ENCODE peak calls at places on chromosomes 13 and 19, in six cellular contexts. S is stimulated activated CD4-positive, alpha-beta T cell treated with anti-CD3 and anti-CD28 coated beads, Interleukin-2, amount 100 ng/mL, for 48 hours; I is HEK293T; O is activated CD8-positive, alpha-beta T cell treated with anti-CD3 and anti-CD28 coated beads, Interleukin-2, amount 10 ng/mL, durations not matched to agents 7 days and 5 days; R is RPMI8226; Q is caudate nucleus. E is an unnamed sample.

GRCh38 chr19:1848399-1849131 is at the start of gene REXO1:
- DNase-seq in S (peak), I (peak), O (peak), R (peak), Q (peak), E (peak)

GRCh38 chr13:37014609-37015008 is 14.0 kb downstream of the EXOSC8 start:
- DNase-seq in S (no peak), I (no peak), O (no peak), R (no peak), Q (no peak), E (no peak)

GRCh38 chr13:47397739-47398138 is 500.9 kb upstream of the HTR2A start:
- DNase-seq in S (no peak), I (no peak), O (no peak), R (no peak), Q (no peak), E (no peak)

GRCh38 chr13:55244991-55245644 is 1895.6 kb upstream of the PRR20A start:
- DNase-seq in S (no peak), I (peak), O (no peak), R (peak), Q (no peak), E (no peak)

GRCh38 chr13:99289674-99290337 is 17.4 kb downstream of the GPR183 start:
- DNase-seq in S (no peak), I (no peak), O (no peak), R (no peak), Q (no peak), E (no peak)

GRCh38 chr19:47111081-47111589 is 2.4 kb downstream of the ZC3H4 start:
- DNase-seq in S (no peak), I (peak), O (peak), R (peak), Q (no peak), E (peak)

GRCh38 chr19:2475018-2475701 is 767 bp upstream of the GADD45B start:
- DNase-seq in S (peak), I (peak), O (peak), R (peak), Q (no peak), E (peak)

GRCh38 chr19:12867120-12868099 is 13.8 kb downstream of the DNASE2 start:
- DNase-seq in S (peak), I (peak), O (peak), R (peak), Q (no peak), E (no peak)

GRCh38 chr13:113589961-113590339 is 5.4 kb downstream of the TFDP1 start:
- DNase-seq in S (no peak), I (no peak), O (no peak), R (no peak), Q (no peak), E (no peak)

GRCh38 chr19:21158523-21159135 is 16.8 kb downstream of the ZNF431 start:
- DNase-seq in S (no peak), I (no peak), O (no peak), R (no peak), Q (no peak), E (no peak)

GRCh38 chr13:68440874-68441273 is 1210.7 kb upstream of the PCDH9 start:
- DNase-seq in S (no peak), I (no peak), O (no peak), R (no peak), Q (no peak), E (no peak)

GRCh38 chr19:14400913-14401312 is 18.2 kb downstream of the DDX39A start:
- DNase-seq in S (no peak), I (no peak), O (no peak), R (no peak), Q (no peak), E (no peak)

GRCh38 chr19:55258476-55258827 is 365 bp downstream of the PPP6R1 start:
- DNase-seq in S (no peak), I (peak), O (peak), R (peak), Q (no peak), E (peak)

GRCh38 chr19:51637362-51637978 is 7.3 kb upstream of the SIGLEC5 start:
- DNase-seq in S (no peak), I (peak), O (no peak), R (no peak), Q (no peak), E (no peak)

GRCh38 chr13:21997726-21998125 is 326.9 kb downstream of the FGF9 start:
- DNase-seq in S (no peak), I (no peak), O (no peak), R (no peak), Q (no peak), E (no peak)

GRCh38 chr19:49852631-49853126 is 1.7 kb downstream of the PTOV1 start:
- DNase-seq in S (no peak), I (no peak), O (no peak), R (no peak), Q (no peak), E (no peak)

GRCh38 chr13:113022391-113023216 is 53.6 kb downstream of the MCF2L start:
- DNase-seq in S (no peak), I (no peak), O (no peak), R (no peak), Q (no peak), E (peak)

GRCh38 chr13:111460548-111461444 is 140.4 kb downstream of the TEX29 start:
- DNase-seq in S (no peak), I (peak), O (peak), R (no peak), Q (peak), E (peak)

E was measured in posterior cingulate gyrus.